ENCODE peak calls at places on chromosomes 3 and 15, in five cellular contexts. F is H1, M is HepG2, W is HCT116, L is GM12878. U is an unnamed sample.

GRCh38 chr15:97200161-97200560 is 760.3 kb upstream of the ARRDC4 start:
- DNase-seq in L (no peak), F (no peak), M (no peak), W (no peak), U (no peak)

GRCh38 chr15:20357139-20358065 is 184.2 kb downstream of the GOLGA6L6 start:
- DNase-seq in L (no peak), W (no peak), M (no peak), F (no peak), U (peak; percentile 25)

GRCh38 chr3:100316656-100317069 is 17.9 kb upstream of the NIT2 start:
- DNase-seq in L (no peak), M (peak; percentile 39), W (peak; percentile 46), F (no peak), U (peak; percentile 68)

GRCh38 chr3:116444819-116445290 is 432 bp downstream of the LSAMP start:
- DNase-seq in W (no peak), M (no peak), F (no peak), L (no peak), U (no peak)

GRCh38 chr15:71844916-71845315 is 34.6 kb downstream of the NR2E3 start:
- DNase-seq in L (no peak), W (no peak), F (no peak), M (no peak), U (no peak)

GRCh38 chr15:88911766-88912118 is 1.4 kb downstream of the MFGE8 start:
- DNase-seq in L (no peak), F (no peak), M (no peak), W (no peak), U (peak; percentile 77)

GRCh38 chr15:75828429-75828828 is 14.8 kb upstream of the UBE2Q2 start:
- DNase-seq in M (no peak), F (no peak), W (no peak), L (no peak), U (no peak)

GRCh38 chr3:36606871-36607765 is 157.2 kb downstream of the DCLK3 start:
- DNase-seq in W (no peak), F (no peak), L (no peak), M (no peak), U (no peak)

GRCh38 chr3:3200632-3201212 is 21.2 kb upstream of the CRBN start:
- DNase-seq in L (peak; percentile 12), F (no peak), W (peak; percentile 31), M (peak; percentile 71), U (peak; percentile 71)

GRCh38 chr15:98580577-98580976 is 67.8 kb upstream of the IGF1R start:
- DNase-seq in M (no peak), F (no peak), L (no peak), W (no peak), U (no peak)

GRCh38 chr3:161305095-161305991 is 66.0 kb downstream of the SPTSSB start:
- DNase-seq in F (no peak), M (no peak), W (no peak), L (no peak), U (peak; percentile 17)

GRCh38 chr3:128075516-128076464 is 23.6 kb downstream of the SEC61A1 start:
- DNase-seq in W (peak; percentile 67), F (peak; percentile 82), L (no peak), M (no peak), U (peak; percentile 82)

GRCh38 chr3:194328080-194328571 is 23.0 kb downstream of the CPN2 start:
- DNase-seq in L (no peak), M (no peak), W (no peak), F (no peak), U (peak; percentile 44)

GRCh38 chr15:72319360-72319984 is 485 bp downstream of the CELF6 start:
- DNase-seq in L (no peak), W (no peak), F (peak; percentile 53), M (no peak), U (no peak)

GRCh38 chr15:97425596-97425995 is 534.9 kb upstream of the ARRDC4 start:
- DNase-seq in L (no peak), M (no peak), W (no peak), F (no peak), U (no peak)

GRCh38 chr3:22117751-22118346 is 366.8 kb upstream of the ZNF385D start:
- DNase-seq in W (peak; percentile 6), F (no peak), L (no peak), M (peak; percentile 34), U (peak; percentile 47)

GRCh38 chr3:139286241-139286640 is 57.6 kb upstream of the MRPS22 start:
- DNase-seq in M (no peak), F (no peak), L (no peak), W (no peak), U (no peak)

GRCh38 chr15:100631831-100632230 is 29.4 kb downstream of the ASB7 start:
- DNase-seq in M (no peak), F (no peak), L (no peak), W (no peak), U (no peak)

GRCh38 chr15:27482344-27482743 is 511.4 kb downstream of the GABRG3 start:
- DNase-seq in M (no peak), F (no peak), W (no peak), L (no peak), U (no peak)

GRCh38 chr3:113532698-113533533 is 561 bp downstream of the SIDT1 start:
- DNase-seq in M (no peak), F (no peak), L (no peak), W (no peak), U (no peak)

GRCh38 chr15:85541744-85542143 is 161.3 kb downstream of the AKAP13 start:
- DNase-seq in F (no peak), W (no peak), L (no peak), M (no peak), U (no peak)

GRCh38 chr3:196966526-196967401 is 1.9 kb downstream of the PIGZ start:
- DNase-seq in L (no peak), M (no peak), W (no peak), F (no peak), U (no peak)

GRCh38 chr15:90513448-90513847 is 16.3 kb upstream of the CRTC3 start:
- DNase-seq in L (no peak), F (no peak), W (no peak), M (peak; percentile 59), U (no peak)

GRCh38 chr3:23809294-23809693 is 3.5 kb downstream of the UBE2E1 start:
- DNase-seq in F (no peak), M (no peak), W (no peak), L (no peak), U (no peak)

GRCh38 chr15:94027571-94027970 is 203.8 kb upstream of the MCTP2 start:
- DNase-seq in M (no peak), F (no peak), W (no peak), L (no peak), U (no peak)
- TF ChIP-seq SRF in M (no peak), F (no peak), W (no peak), L (no peak), U (no peak)

DNA sequence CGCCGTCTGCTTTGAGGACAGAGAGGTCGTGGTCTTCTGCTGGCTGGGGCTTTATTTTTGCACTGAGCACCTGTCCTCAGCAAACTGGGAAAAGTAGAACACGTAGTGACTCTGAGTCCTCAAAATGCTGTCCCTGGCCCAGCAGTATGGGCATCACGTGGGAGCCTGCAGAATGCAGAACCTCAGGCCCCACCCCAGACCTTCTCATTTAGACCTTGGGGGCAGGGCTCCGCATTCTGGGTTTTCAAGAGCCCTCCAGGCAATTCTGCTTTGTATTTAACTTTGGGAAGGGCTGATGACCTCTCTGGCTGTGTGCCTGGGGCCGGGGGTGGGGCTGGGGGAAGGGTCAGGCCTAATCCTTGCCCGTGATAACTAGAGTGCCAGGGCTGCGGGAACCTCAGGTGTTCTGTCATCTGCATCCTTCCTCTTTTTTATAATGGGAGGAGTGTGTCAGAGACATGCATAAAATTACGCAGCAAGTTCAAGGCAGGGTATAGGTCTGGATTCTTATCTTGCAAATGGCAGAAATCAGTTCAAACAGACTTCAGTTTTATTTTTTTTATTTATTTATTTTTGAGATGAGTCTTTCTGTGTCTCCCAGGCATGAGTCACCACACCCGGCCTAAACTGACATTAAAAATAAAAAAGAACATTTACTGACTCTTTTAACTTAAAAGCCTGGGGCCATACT is 11.1 kb downstream of the SLC6A6 start:
- DNase-seq in M (no peak), L (no peak), W (no peak), F (peak; percentile 61), U (no peak)
- TF ChIP-seq SRF in M (no peak), L (no peak), W (no peak), F (no peak), U (no peak)

DNA sequence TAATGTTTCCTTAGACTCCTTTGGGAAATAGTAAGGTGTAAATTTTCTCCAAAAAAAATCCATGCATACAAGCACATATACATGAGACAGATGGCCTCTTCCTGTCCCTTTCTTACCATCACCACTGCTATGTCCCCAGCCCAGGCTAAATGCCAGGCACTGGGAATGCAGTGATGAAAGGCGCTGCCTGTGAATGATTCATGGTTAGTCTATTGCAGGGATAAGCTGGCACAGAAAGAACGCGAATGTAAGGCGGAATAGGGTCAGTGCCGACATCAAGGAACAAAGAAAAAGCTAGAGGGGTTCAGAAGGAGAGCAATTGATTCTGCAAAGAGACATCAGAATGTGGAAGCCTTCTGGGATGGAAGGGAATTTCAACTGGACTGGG is 36.2 kb upstream of the CFAP161 start:
- DNase-seq in W (no peak), L (no peak), M (no peak), F (no peak), U (no peak)
- TF ChIP-seq SRF in W (no peak), L (no peak), M (no peak), F (no peak), U (no peak)

GRCh38 chr3:134161817-134162396 is 88.8 kb downstream of the RYK start:
- DNase-seq in M (no peak), L (no peak), F (peak; percentile 23), W (no peak), U (no peak)
- TF ChIP-seq SRF in M (no peak), L (no peak), F (peak; percentile 58), W (no peak), U (no peak)

DNA sequence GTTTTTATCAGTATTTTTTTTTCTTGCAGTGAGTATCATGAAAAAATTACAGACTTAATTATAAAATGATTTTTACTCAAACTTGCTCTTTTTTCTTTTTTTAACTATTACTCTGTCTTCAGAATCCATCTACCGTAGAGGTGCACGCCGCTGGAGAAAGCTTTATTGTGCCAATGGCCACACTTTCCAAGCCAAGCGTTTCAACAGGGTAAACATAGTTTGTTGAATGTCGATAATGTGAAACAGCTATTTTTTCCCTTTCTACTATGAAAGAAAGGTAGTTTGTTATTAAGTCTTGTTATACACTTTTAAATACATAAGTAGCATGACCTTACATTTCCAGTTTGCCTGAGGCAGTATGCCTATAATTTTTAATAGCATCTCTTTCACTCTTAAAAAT is 45.6 kb downstream of the PRKCI start:
- DNase-seq in F (no peak), M (no peak), L (no peak), W (no peak), U (no peak)
- TF ChIP-seq SRF in F (no peak), M (no peak), L (no peak), W (no peak), U (no peak)

DNA sequence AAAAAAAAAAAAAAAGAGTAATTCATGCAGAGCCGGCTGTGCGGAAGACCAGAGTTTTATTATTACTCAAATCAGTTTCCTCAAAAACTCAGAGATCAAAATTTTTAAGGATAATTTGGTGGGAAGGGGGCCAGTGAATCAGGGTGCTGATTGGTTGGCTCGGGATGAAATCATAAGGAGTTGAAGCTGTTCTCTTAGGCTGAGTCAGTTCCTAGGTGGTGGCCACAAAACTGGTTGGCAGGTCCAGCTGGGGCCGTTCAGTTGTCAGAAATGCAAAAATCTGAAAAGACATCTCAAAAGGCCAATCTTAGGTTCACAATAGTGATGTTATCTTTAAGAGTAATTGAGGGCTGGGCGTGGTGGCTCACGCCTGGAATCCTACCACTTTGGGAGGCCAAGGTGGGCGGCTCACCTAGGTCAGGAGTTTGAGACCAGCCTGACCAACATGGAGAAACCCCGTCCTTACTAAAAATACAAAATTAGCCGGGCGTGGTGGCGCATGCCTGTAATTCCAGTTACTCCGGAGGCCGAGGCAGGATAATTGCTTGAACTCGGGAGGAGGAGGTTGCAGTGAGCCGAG is 2.3 kb upstream of the ZNF589 start:
- DNase-seq in L (no peak), M (no peak), F (no peak), W (no peak), U (no peak)
- TF ChIP-seq SRF in L (no peak), M (no peak), F (no peak), W (no peak), U (no peak)

GRCh38 chr15:48389701-48390143 is 58.5 kb downstream of the DUT start:
- DNase-seq in L (no peak), M (no peak), W (no peak), F (no peak), U (no peak)
- TF ChIP-seq SRF in L (no peak), M (no peak), W (no peak), F (no peak), U (no peak)